ENCODE peak calls at places on chromosomes 16 and 17, in five cellular contexts. G is iPS-NIHi11; L is amniotic epithelial cell; K is stimulated activated CD8-positive, alpha-beta memory T cell treated with anti-CD3 and anti-CD28 coated beads, Interleukin-4, amount 100 ng/mL, for 24 hours; A is SHP77 treated with DMSO at 0.1 percent for 48 hours. M is an unnamed sample.

GRCh38 chr17:40618754-40619625 is 28.6 kb downstream of the SMARCE1 start:
- DNase-seq in G (no peak), L (no peak), K (no peak), A (no peak), M (no peak)

GRCh38 chr17:66518677-66519076 is 216.3 kb downstream of the PRKCA start:
- DNase-seq in G (no peak), L (no peak), K (no peak), A (no peak), M (no peak)

GRCh38 chr16:2770057-2770780 is 6.9 kb downstream of the ELOB start:
- DNase-seq in G (peak), L (no peak), K (no peak), A (no peak), M (no peak)

GRCh38 chr17:31726980-31727427 is 132.0 kb downstream of the COPRS start:
- DNase-seq in G (no peak), L (peak), K (no peak), A (no peak), M (peak)

GRCh38 chr16:84699147-84699711 is 571 bp upstream of the USP10 start:
- DNase-seq in G (no peak), L (no peak), K (peak), A (no peak), M (no peak)

GRCh38 chr17:81556175-81556691 is 4.1 kb upstream of the FAAP100 start:
- DNase-seq in G (no peak), L (no peak), K (no peak), A (no peak), M (no peak)

GRCh38 chr17:61409301-61410099 is 9.9 kb downstream of the TBX2 start:
- DNase-seq in G (peak), L (peak), K (no peak), A (no peak), M (peak)

GRCh38 chr17:42845918-42846593 is 1.7 kb downstream of the AOC2 start:
- DNase-seq in G (no peak), L (no peak), K (no peak), A (no peak), M (no peak)

GRCh38 chr16:50517450-50518252 is 30.5 kb upstream of the NKD1 start:
- DNase-seq in G (no peak), L (no peak), K (no peak), A (no peak), M (no peak)

GRCh38 chr17:63751806-63752205 is 10.2 kb upstream of the STRADA start:
- DNase-seq in G (no peak), L (no peak), K (no peak), A (no peak), M (no peak)

GRCh38 chr16:49620158-49620867 is 235.6 kb downstream of the ZNF423 start:
- DNase-seq in G (no peak), L (peak), K (no peak), A (no peak), M (peak)

GRCh38 chr17:62641101-62641500 is 13.6 kb downstream of the MRC2 start:
- DNase-seq in G (no peak), L (no peak), K (no peak), A (no peak), M (no peak)

GRCh38 chr16:28318042-28318597 is 25.8 kb downstream of the SBK1 start:
- DNase-seq in G (no peak), L (no peak), K (no peak), A (no peak), M (no peak)

GRCh38 chr16:50050802-50051201 is 15.0 kb upstream of the HEATR3 start:
- DNase-seq in G (no peak), L (no peak), K (no peak), A (no peak), M (no peak)